ENCODE peak calls at places on chromosome 21, in nine cellular contexts. F is AG10803, H is Caco-2, T is GM23248, C is GM23338, P is heart right ventricle, M is testis, K is stomach, O is lung. L is an unnamed sample.

GRCh38 chr21:15281714-15282113 is 216.9 kb upstream of the NRIP1 start:
- DNase-seq in F (no peak), H (no peak), T (no peak), C (no peak), P (no peak), M (no peak), K (no peak), O (no peak), L (no peak)

GRCh38 chr21:31354122-31354521 is 10.1 kb upstream of the TIAM1 start:
- DNase-seq in F (no peak), H (no peak), T (peak), C (peak), P (no peak), M (no peak), K (no peak), O (no peak), L (peak)

GRCh38 chr21:17250651-17251294 is 262.1 kb upstream of the CXADR start:
- DNase-seq in F (no peak), H (no peak), T (no peak), C (no peak), P (no peak), M (no peak), K (no peak), O (no peak), L (peak)

GRCh38 chr21:30097791-30098190 is 68.8 kb downstream of the CLDN17 start:
- DNase-seq in F (no peak), H (no peak), T (no peak), C (no peak), P (no peak), M (no peak), K (no peak), O (no peak), L (no peak)

GRCh38 chr21:41431788-41432548 is 5.9 kb downstream of the MX1 start:
- DNase-seq in F (no peak), H (no peak), T (no peak), C (no peak), P (no peak), M (peak), K (no peak), O (no peak), L (no peak)

GRCh38 chr21:37564924-37565529 is 198.5 kb downstream of the DYRK1A start:
- DNase-seq in F (no peak), H (peak), T (peak), C (no peak), P (no peak), M (no peak), K (no peak), O (no peak), L (no peak)

GRCh38 chr21:16741228-16741665 is 771.6 kb upstream of the CXADR start:
- DNase-seq in F (no peak), H (no peak), T (no peak), C (no peak), P (no peak), M (no peak), K (no peak), O (no peak), L (no peak)

GRCh38 chr21:14690886-14691285 is 144.8 kb upstream of the SAMSN1 start:
- DNase-seq in F (no peak), H (no peak), T (peak), C (no peak), P (no peak), M (no peak), K (no peak), O (no peak), L (peak)

GRCh38 chr21:29219165-29219770 is 79.5 kb upstream of the BACH1 start:
- DNase-seq in F (peak), H (no peak), T (no peak), C (no peak), P (no peak), M (peak), K (no peak), O (no peak), L (peak)

GRCh38 chr21:33828577-33828976 is 87.0 kb downstream of the ATP5PO start:
- DNase-seq in F (no peak), H (no peak), T (no peak), C (no peak), P (no peak), M (peak), K (no peak), O (no peak), L (no peak)

GRCh38 chr21:25826652-25827051 is 91.9 kb downstream of the GABPA start:
- DNase-seq in F (no peak), H (no peak), T (no peak), C (no peak), P (no peak), M (no peak), K (no peak), O (no peak), L (no peak)

GRCh38 chr21:29078884-29079765 is 5.7 kb upstream of the CCT8 start:
- DNase-seq in F (no peak), H (no peak), T (no peak), C (no peak), P (peak), M (no peak), K (no peak), O (peak), L (no peak)

GRCh38 chr21:37460196-37460595 is 93.6 kb downstream of the DYRK1A start:
- DNase-seq in F (no peak), H (no peak), T (no peak), C (peak), P (no peak), M (no peak), K (no peak), O (no peak), L (no peak)

GRCh38 chr21:30463713-30464112 is 16.5 kb downstream of the KRTAP19-1 start:
- DNase-seq in F (no peak), H (no peak), T (no peak), C (peak), P (no peak), M (peak), K (no peak), O (no peak), L (peak)

GRCh38 chr21:31038376-31038775 is at the start of gene KRTAP19-8:
- DNase-seq in F (no peak), H (no peak), T (no peak), C (no peak), P (no peak), M (no peak), K (no peak), O (no peak), L (no peak)

GRCh38 chr21:19109694-19110093 is 706.1 kb upstream of the TMPRSS15 start:
- DNase-seq in F (no peak), H (no peak), T (no peak), C (peak), P (no peak), M (no peak), K (no peak), O (no peak), L (no peak)

GRCh38 chr21:23886828-23887708 is 1720.2 kb downstream of the MRPL39 start:
- DNase-seq in F (no peak), H (no peak), T (no peak), C (no peak), P (no peak), M (no peak), K (no peak), O (no peak), L (no peak)

GRCh38 chr21:33936221-33937038 is 20.8 kb upstream of the ATP5PO start:
- DNase-seq in F (peak), H (no peak), T (peak), C (peak), P (no peak), M (no peak), K (no peak), O (peak), L (no peak)

GRCh38 chr21:25557170-25557569 is 50.1 kb downstream of the MRPL39 start:
- DNase-seq in F (no peak), H (no peak), T (peak), C (no peak), P (no peak), M (no peak), K (no peak), O (no peak), L (no peak)

GRCh38 chr21:25385912-25386474 is 221.3 kb downstream of the MRPL39 start:
- DNase-seq in F (peak), H (peak), T (peak), C (peak), P (no peak), M (peak), K (peak), O (no peak), L (peak)

GRCh38 chr21:43989401-43989800 is 22.7 kb upstream of the TRAPPC10 start:
- DNase-seq in F (no peak), H (no peak), T (no peak), C (no peak), P (no peak), M (no peak), K (no peak), O (no peak), L (no peak)

GRCh38 chr21:29133241-29133640 is 2.8 kb downstream of the MAP3K7CL start:
- DNase-seq in F (no peak), H (no peak), T (no peak), C (no peak), P (no peak), M (no peak), K (no peak), O (no peak), L (peak)

GRCh38 chr21:26127918-26128317 is 42.7 kb downstream of the APP start:
- DNase-seq in F (peak), H (no peak), T (peak), C (no peak), P (no peak), M (peak), K (no peak), O (no peak), L (peak)

GRCh38 chr21:26814374-26814773 is 30.8 kb downstream of the ADAMTS1 start:
- DNase-seq in F (peak), H (no peak), T (no peak), C (no peak), P (no peak), M (no peak), K (no peak), O (no peak), L (no peak)

GRCh38 chr21:38912355-38912619 is 106.6 kb downstream of the ETS2 start:
- DNase-seq in F (no peak), H (no peak), T (no peak), C (no peak), P (no peak), M (no peak), K (no peak), O (no peak), L (no peak)

GRCh38 chr21:38912789-38913119 is 107.0 kb downstream of the ETS2 start:
- DNase-seq in F (no peak), H (no peak), T (no peak), C (no peak), P (no peak), M (no peak), K (no peak), O (no peak), L (no peak)

GRCh38 chr21:38914531-38915385 is 109.0 kb downstream of the ETS2 start:
- DNase-seq in F (no peak), H (peak), T (peak), C (peak), P (no peak), M (no peak), K (no peak), O (no peak), L (peak)

GRCh38 chr21:38914071-38914491 is 108.4 kb downstream of the ETS2 start:
- DNase-seq in F (no peak), H (no peak), T (no peak), C (no peak), P (no peak), M (no peak), K (no peak), O (no peak), L (no peak)

GRCh38 chr21:38913120-38913975 is 107.6 kb downstream of the ETS2 start:
- DNase-seq in F (peak), H (peak), T (peak), C (peak), P (peak), M (peak), K (peak), O (peak), L (peak)
- H3K4me3 ChIP-seq in F (peak), H (peak), T (peak), C (peak), P (no peak), M (peak), K (peak), O (no peak), L (no peak)

GRCh38 chr21:35428489-35428888 is 379.4 kb upstream of the RUNX1 start:
- DNase-seq in F (peak), H (no peak), T (peak), C (peak), P (peak), M (peak), K (no peak), O (peak), L (no peak)
- H3K4me3 ChIP-seq in F (peak), H (no peak), T (peak), C (peak), P (no peak), M (no peak), K (no peak), O (no peak), L (no peak)

GRCh38 chr21:45406801-45407628 is 2.0 kb downstream of the COL18A1 start:
- DNase-seq in F (no peak), H (no peak), T (peak), C (peak), P (no peak), M (no peak), K (no peak), O (no peak), L (no peak)
- H3K4me3 ChIP-seq in F (no peak), H (peak), T (no peak), C (peak), P (peak), M (peak), K (peak), O (no peak), L (no peak)

DNA sequence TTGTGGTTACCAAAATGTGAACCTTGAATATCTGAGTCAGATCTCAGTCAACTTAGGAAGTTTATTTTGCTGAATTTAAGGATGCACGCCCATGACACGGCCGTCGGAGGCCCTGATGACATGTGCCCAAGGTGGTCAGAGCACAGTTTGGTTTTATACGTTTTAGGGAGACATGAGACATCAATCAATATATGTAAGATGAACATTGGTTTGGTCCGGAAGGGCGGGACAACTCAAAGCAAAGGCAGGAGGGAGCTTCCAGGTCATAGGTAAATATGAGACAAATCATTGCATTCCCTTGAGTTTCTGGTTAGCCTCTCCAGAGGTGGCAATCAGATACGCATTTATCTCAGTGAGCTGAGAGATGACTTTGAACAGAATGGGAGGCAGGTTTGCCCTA is 1.0 kb upstream of the PRMT2 start:
- DNase-seq in F (no peak), H (no peak), T (no peak), C (no peak), P (no peak), M (no peak), K (no peak), O (no peak), L (no peak)
- H3K4me3 ChIP-seq in F (peak), H (peak), T (peak), C (peak), P (peak), M (peak), K (peak), O (no peak), L (peak)

GRCh38 chr21:45986316-45987051 is 4.9 kb downstream of the COL6A1 start:
- DNase-seq in F (no peak), H (peak), T (no peak), C (no peak), P (no peak), M (no peak), K (no peak), O (no peak), L (no peak)

GRCh38 chr21:45983981-45984551 is 2.5 kb downstream of the COL6A1 start:
- DNase-seq in F (peak), H (peak), T (peak), C (no peak), P (no peak), M (no peak), K (no peak), O (no peak), L (no peak)

GRCh38 chr21:45985471-45986315 is 4.1 kb downstream of the COL6A1 start:
- DNase-seq in F (no peak), H (peak), T (peak), C (no peak), P (no peak), M (no peak), K (no peak), O (no peak), L (no peak)

GRCh38 chr21:45982758-45983731 is 1.5 kb downstream of the COL6A1 start:
- DNase-seq in F (no peak), H (peak), T (peak), C (no peak), P (no peak), M (no peak), K (no peak), O (no peak), L (no peak)

DNA sequence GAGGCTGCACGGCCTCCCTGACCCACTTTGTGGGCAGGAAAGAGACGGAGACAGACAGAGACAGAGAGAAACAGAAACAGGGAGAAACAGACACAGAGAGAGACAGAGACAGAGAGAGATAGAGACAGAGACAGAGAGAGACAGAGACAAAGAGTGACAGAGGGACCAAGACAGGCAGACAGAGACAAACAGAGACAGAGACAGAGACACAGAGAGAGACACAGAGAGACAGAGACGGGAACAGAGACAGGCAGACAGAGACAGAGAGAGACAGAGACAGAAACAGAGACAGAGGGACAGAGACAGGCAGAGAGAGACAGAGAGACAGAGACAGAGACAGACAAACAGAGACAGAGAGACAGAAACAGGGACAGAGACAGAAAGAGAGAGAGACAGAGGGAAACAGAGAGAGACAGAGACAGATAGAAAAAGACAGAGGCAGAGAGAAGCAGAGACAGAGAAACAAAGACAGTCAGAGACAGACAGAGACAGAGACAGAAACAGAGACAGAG is 3.1 kb downstream of the COL6A1 start:
- DNase-seq in F (no peak), H (no peak), T (no peak), C (no peak), P (no peak), M (no peak), K (no peak), O (no peak), L (no peak)
- H3K4me3 ChIP-seq in F (peak), H (no peak), T (peak), C (no peak), P (peak), M (no peak), K (no peak), O (no peak), L (no peak)

DNA sequence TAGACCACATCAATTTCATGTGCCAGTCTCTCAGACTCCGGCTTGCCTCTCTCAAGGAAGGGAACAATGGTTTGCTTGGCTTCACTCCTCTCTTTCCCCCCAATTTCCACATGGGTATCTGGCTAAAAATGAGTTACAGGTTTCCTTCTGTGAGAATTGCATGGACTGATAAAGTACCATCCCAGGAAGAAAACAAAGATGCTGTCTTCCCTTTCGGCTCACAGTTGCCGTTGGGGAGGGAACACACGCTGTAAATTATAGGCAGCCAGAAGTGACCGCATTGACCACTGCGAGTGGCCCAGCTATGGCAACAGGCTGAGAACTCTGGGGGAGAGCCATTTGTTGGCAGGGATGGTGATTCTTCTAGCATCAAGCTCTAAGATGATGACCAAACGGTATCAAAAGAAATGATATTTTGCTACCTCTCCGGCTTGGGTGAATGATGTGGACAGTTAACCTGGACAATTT is 2.8 kb downstream of the RUNX1 start:
- DNase-seq in F (no peak), H (no peak), T (no peak), C (no peak), P (no peak), M (no peak), K (no peak), O (no peak), L (no peak)
- H3K4me3 ChIP-seq in F (peak), H (no peak), T (peak), C (no peak), P (no peak), M (no peak), K (no peak), O (no peak), L (no peak)

GRCh38 chr21:42461185-42461520 is 34.9 kb downstream of the RSPH1 start:
- DNase-seq in F (no peak), H (no peak), T (no peak), C (no peak), P (no peak), M (no peak), K (no peak), O (no peak), L (no peak)
- H3K4me3 ChIP-seq in F (no peak), H (no peak), T (no peak), C (no peak), P (no peak), M (no peak), K (no peak), O (no peak), L (no peak)

GRCh38 chr21:45019887-45020537 is 54.4 kb upstream of the ADARB1 start:
- DNase-seq in F (no peak), H (no peak), T (no peak), C (no peak), P (no peak), M (no peak), K (no peak), O (no peak), L (no peak)

GRCh38 chr21:45019076-45019886 is 55.1 kb upstream of the ADARB1 start:
- DNase-seq in F (peak), H (no peak), T (peak), C (peak), P (no peak), M (no peak), K (no peak), O (no peak), L (peak)

GRCh38 chr21:45017376-45017960 is 56.9 kb upstream of the ADARB1 start:
- DNase-seq in F (no peak), H (no peak), T (no peak), C (no peak), P (no peak), M (no peak), K (no peak), O (no peak), L (peak)

GRCh38 chr21:45016491-45017375 is 57.6 kb upstream of the ADARB1 start:
- DNase-seq in F (no peak), H (no peak), T (no peak), C (no peak), P (no peak), M (no peak), K (no peak), O (no peak), L (no peak)

GRCh38 chr21:45018131-45019075 is 56.0 kb upstream of the ADARB1 start:
- DNase-seq in F (no peak), H (no peak), T (peak), C (no peak), P (no peak), M (no peak), K (no peak), O (no peak), L (no peak)
- H3K4me3 ChIP-seq in F (peak), H (no peak), T (peak), C (peak), P (peak), M (peak), K (peak), O (no peak), L (peak)